ENCODE peak calls at places on chromosomes 13 and 19, in five cellular contexts. E, J, B, R and X are unnamed samples.

GRCh38 chr19:9498183-9498902 is at the start of gene ZNF560:
- DNase-seq in E (no peak), J (no peak), B (no peak), R (no peak), X (peak)

GRCh38 chr19:11587302-11587972 is 9.8 kb upstream of the ZNF627 start:
- DNase-seq in E (peak), J (peak), B (peak), R (peak), X (peak)

GRCh38 chr19:54297759-54298305 is 15.1 kb downstream of the LILRA5 start:
- DNase-seq in E (no peak), J (no peak), B (no peak), R (no peak), X (no peak)

GRCh38 chr13:113732176-113732960 is 26.7 kb upstream of the TMEM255B start:
- DNase-seq in E (no peak), J (no peak), B (no peak), R (no peak), X (no peak)

GRCh38 chr19:29546583-29547190 is 20.9 kb downstream of the VSTM2B start:
- DNase-seq in E (no peak), J (no peak), B (no peak), R (no peak), X (no peak)

GRCh38 chr19:42653841-42654240 is 59.1 kb upstream of the CEACAM8 start:
- DNase-seq in E (no peak), J (no peak), B (no peak), R (no peak), X (no peak)

GRCh38 chr13:97395437-97396136 is 38.4 kb upstream of the RAP2A start:
- DNase-seq in E (no peak), J (peak), B (no peak), R (no peak), X (no peak)

GRCh38 chr13:113647351-113648217 is 10.4 kb downstream of the ATP4B start:
- DNase-seq in E (no peak), J (no peak), B (no peak), R (no peak), X (no peak)

GRCh38 chr19:3759482-3760254 is 1.8 kb downstream of the APBA3 start:
- DNase-seq in E (no peak), J (no peak), B (no peak), R (no peak), X (no peak)

GRCh38 chr19:3762501-3763459 is at the start of gene MRPL54:
- DNase-seq in E (peak), J (peak), B (peak), R (peak), X (peak)

GRCh38 chr19:3760871-3761361 is 576 bp downstream of the APBA3 start:
- DNase-seq in E (no peak), J (no peak), B (no peak), R (no peak), X (no peak)

GRCh38 chr19:3761382-3762129 is at the start of gene APBA3:
- DNase-seq in E (peak), J (peak), B (peak), R (peak), X (peak)

DNA sequence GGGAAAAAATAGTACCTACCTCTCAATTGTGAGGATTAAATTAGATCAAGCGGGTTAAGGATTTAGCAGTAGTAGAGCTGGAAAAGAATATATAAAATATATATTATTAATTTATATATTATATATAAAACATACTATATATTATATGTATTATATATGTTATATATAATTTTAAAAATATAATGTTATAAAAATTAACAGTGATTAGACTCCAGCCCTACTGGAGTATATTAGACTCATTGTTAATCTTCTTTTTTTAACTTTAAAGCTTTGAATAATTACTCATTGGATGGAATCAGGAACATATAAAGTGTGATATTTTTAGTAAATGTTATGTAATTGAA is 380 bp upstream of the MRPL54 start:
- DNase-seq in E (no peak), J (no peak), B (no peak), R (no peak), X (no peak)
- H2BK12ac ChIP-seq in E (no peak), J (no peak), B (no peak), R (peak), X (no peak)

GRCh38 chr19:51800849-51801244 is 5.9 kb downstream of the FPR3 start:
- DNase-seq in E (no peak), J (no peak), B (no peak), R (no peak), X (no peak)

GRCh38 chr19:51799998-51800848 is 5.3 kb downstream of the FPR3 start:
- DNase-seq in E (no peak), J (no peak), B (no peak), R (no peak), X (no peak)

GRCh38 chr19:51803965-51804364 is 9.0 kb downstream of the FPR3 start:
- DNase-seq in E (no peak), J (no peak), B (no peak), R (peak), X (no peak)

GRCh38 chr19:51803529-51803928 is 8.6 kb downstream of the FPR3 start:
- DNase-seq in E (no peak), J (no peak), B (no peak), R (no peak), X (no peak)

DNA sequence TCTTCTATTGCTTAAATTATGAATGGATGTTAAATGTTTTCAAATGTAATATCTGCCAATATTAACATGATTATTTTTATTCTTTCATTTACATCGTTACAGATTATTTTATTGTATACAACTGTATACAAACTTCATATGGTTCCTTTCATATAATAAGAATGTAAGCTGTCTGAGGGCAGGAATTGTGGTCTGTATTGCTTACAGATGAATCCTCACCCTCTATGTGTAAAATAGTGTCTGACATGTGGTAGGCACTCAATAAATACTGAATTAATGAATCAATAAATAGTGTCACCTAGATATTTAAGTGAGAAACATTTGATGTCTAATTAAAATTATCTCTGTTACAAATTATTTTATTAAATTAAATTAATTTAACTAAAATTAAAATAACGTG is 7.8 kb downstream of the FPR3 start:
- DNase-seq in E (no peak), J (no peak), B (no peak), R (no peak), X (no peak)
- H2BK12ac ChIP-seq in E (no peak), J (no peak), B (no peak), R (no peak), X (no peak)

GRCh38 chr13:62502606-62503005 is 1087.0 kb upstream of the PCDH20 start:
- DNase-seq in E (no peak), J (no peak), B (no peak), R (no peak), X (no peak)
- H2BK12ac ChIP-seq in E (no peak), J (no peak), B (no peak), R (no peak), X (no peak)

GRCh38 chr13:30004204-30004603 is 153.8 kb upstream of the UBL3 start:
- DNase-seq in E (no peak), J (no peak), B (no peak), R (no peak), X (no peak)
- H2BK12ac ChIP-seq in E (no peak), J (no peak), B (no peak), R (no peak), X (no peak)

GRCh38 chr13:72296246-72296645 is 429.2 kb upstream of the DACH1 start:
- DNase-seq in E (no peak), J (no peak), B (no peak), R (no peak), X (no peak)

GRCh38 chr13:72295173-72295572 is 428.2 kb upstream of the DACH1 start:
- DNase-seq in E (no peak), J (no peak), B (no peak), R (no peak), X (no peak)

GRCh38 chr13:72293206-72293605 is 426.2 kb upstream of the DACH1 start:
- DNase-seq in E (no peak), J (no peak), B (no peak), R (no peak), X (no peak)

GRCh38 chr13:72290962-72291681 is 424.1 kb upstream of the DACH1 start:
- DNase-seq in E (no peak), J (peak), B (peak), R (peak), X (peak)
- H2BK12ac ChIP-seq in E (no peak), J (no peak), B (no peak), R (no peak), X (no peak)